ENCODE peak calls at places on chromosomes 5 and 9, in nine cellular contexts. K is activated T-cell treated with anti-CD3 and anti-CD28 coated beads for 1 hour, P is kidney epithelial cell, O is germinal center, S is left colon, I is left cardiac atrium, G is GM19239, X is heart right ventricle, N is putamen. H is an unnamed sample.
A peak's percentile ranks its signal among the peaks of the same experiment; 100 is the strongest.

GRCh38 chr9:125380406-125380805 is 118.8 kb downstream of the GAPVD1 start:
- DNase-seq in O (no peak), N (no peak), I (no peak), G (no peak), S (no peak), K (no peak), P (no peak), X (no peak), H (no peak)

GRCh38 chr9:96217756-96218693 is 84.0 kb downstream of the HSD17B3 start:
- DNase-seq in I (peak; percentile 76), G (peak; percentile 89), P (no peak), N (peak; percentile 65), S (peak; percentile 44), X (peak; percentile 59), K (peak; percentile 67), O (peak; percentile 82), H (peak; percentile 83)

GRCh38 chr9:27279611-27280010 is 17.3 kb downstream of the EQTN start:
- DNase-seq in P (no peak), O (no peak), I (no peak), S (no peak), G (no peak), K (no peak), N (no peak), X (no peak), H (no peak)

GRCh38 chr5:160640417-160640816 is 211.6 kb downstream of the ATP10B start:
- DNase-seq in I (no peak), S (no peak), O (no peak), G (no peak), N (no peak), P (no peak), X (no peak), K (no peak), H (no peak)

GRCh38 chr5:34690898-34691297 is 34.8 kb downstream of the RAI14 start:
- DNase-seq in K (no peak), G (no peak), N (no peak), S (no peak), X (no peak), I (no peak), P (no peak), O (no peak), H (no peak)

GRCh38 chr5:128534729-128535128 is 3.3 kb downstream of the FBN2 start:
- DNase-seq in X (peak; percentile 15), G (no peak), K (no peak), O (no peak), S (no peak), I (no peak), P (no peak), N (no peak), H (no peak)

GRCh38 chr5:102809033-102809432 is 53.9 kb downstream of the PAM start:
- DNase-seq in S (no peak), I (no peak), K (no peak), X (no peak), N (no peak), O (no peak), G (no peak), P (no peak), H (no peak)

GRCh38 chr9:32345243-32345642 is 39.2 kb upstream of the ACO1 start:
- DNase-seq in O (no peak), S (no peak), K (no peak), I (no peak), X (no peak), P (no peak), G (no peak), N (no peak), H (no peak)

GRCh38 chr9:116279230-116279629 is 125.6 kb downstream of the PAPPA start:
- DNase-seq in K (no peak), N (no peak), O (no peak), X (no peak), S (no peak), G (no peak), P (no peak), I (no peak), H (no peak)

GRCh38 chr9:87703636-87704276 is 22.2 kb upstream of the CTSL start:
- DNase-seq in G (no peak), K (no peak), S (no peak), N (no peak), P (no peak), X (no peak), O (no peak), I (no peak), H (no peak)

GRCh38 chr5:24110019-24110615 is 534.7 kb downstream of the CDH10 start:
- DNase-seq in X (no peak), G (no peak), N (peak; percentile 5), P (peak; percentile 4), S (no peak), O (no peak), K (no peak), I (no peak), H (no peak)

GRCh38 chr9:37515620-37516258 is 30.0 kb downstream of the POLR1E start:
- DNase-seq in I (no peak), G (no peak), K (no peak), P (no peak), O (no peak), N (no peak), X (no peak), S (no peak), H (no peak)

GRCh38 chr9:90821697-90822096 is 20.1 kb downstream of the SYK start:
- DNase-seq in S (no peak), K (no peak), X (no peak), P (peak; percentile 18), I (no peak), O (no peak), G (no peak), N (no peak), H (no peak)

GRCh38 chr9:127985011-127985410 is 4.2 kb upstream of the EEIG1 start:
- DNase-seq in G (no peak), K (no peak), I (no peak), O (no peak), P (no peak), X (no peak), S (no peak), N (no peak), H (no peak)

GRCh38 chr9:96566401-96567202 is 53.0 kb downstream of the CDC14B start:
- DNase-seq in K (peak; percentile 69), P (no peak), N (peak; percentile 87), S (peak; percentile 87), X (peak; percentile 81), O (peak; percentile 83), G (peak; percentile 79), I (peak; percentile 81), H (peak; percentile 90)

GRCh38 chr5:99169309-99169708 is 240.5 kb upstream of the CHD1 start:
- DNase-seq in X (no peak), P (peak; percentile 12), G (no peak), S (no peak), K (no peak), N (no peak), O (no peak), I (no peak), H (no peak)

GRCh38 chr9:12290166-12290869 is 402.9 kb upstream of the TYRP1 start:
- DNase-seq in K (no peak), O (no peak), X (no peak), G (no peak), P (no peak), I (no peak), N (no peak), S (no peak), H (no peak)

GRCh38 chr5:23405316-23406068 is 101.9 kb upstream of the PRDM9 start:
- DNase-seq in N (no peak), G (no peak), P (no peak), X (no peak), O (no peak), I (no peak), K (no peak), S (no peak), H (no peak)

GRCh38 chr9:127105805-127106492 is 16.5 kb downstream of the ANGPTL2 start:
- DNase-seq in S (no peak), X (no peak), O (no peak), K (no peak), N (no peak), I (no peak), G (no peak), P (no peak), H (no peak)

GRCh38 chr5:62603934-62604333 is 25.3 kb downstream of the LRRC70 start:
- DNase-seq in K (no peak), P (no peak), G (no peak), N (no peak), X (no peak), S (no peak), O (no peak), I (no peak), H (no peak)

GRCh38 chr5:105530716-105531261 is 1968.2 kb upstream of the NUDT12 start:
- DNase-seq in G (no peak), S (no peak), P (no peak), I (no peak), K (no peak), O (no peak), N (no peak), X (no peak), H (no peak)

GRCh38 chr5:56522972-56523371 is 289.8 kb upstream of the ANKRD55 start:
- DNase-seq in G (no peak), K (no peak), S (no peak), O (no peak), X (peak; percentile 24), P (no peak), I (peak; percentile 49), N (no peak), H (no peak)

GRCh38 chr5:6849569-6849968 is 136.3 kb downstream of the TENT4A start:
- DNase-seq in S (no peak), N (no peak), P (no peak), K (no peak), I (no peak), G (no peak), O (no peak), X (no peak), H (no peak)

GRCh38 chr9:136060671-136061371 is 34.3 kb downstream of the NACC2 start:
- DNase-seq in P (no peak), X (no peak), G (no peak), S (no peak), I (no peak), K (no peak), O (no peak), N (no peak), H (no peak)

GRCh38 chr5:56164371-56164770 is 68.8 kb downstream of the ANKRD55 start:
- DNase-seq in I (no peak), S (no peak), K (no peak), N (peak; percentile 73), O (no peak), X (no peak), G (no peak), P (no peak), H (no peak)